ENCODE peak calls at places on chromosomes 1 and 21, in six cellular contexts. U, G, S, C, J and D are unnamed samples.
A peak's percentile ranks its signal among the peaks of the same experiment; 100 is the strongest.

GRCh38 chr21:15134711-15135110 is 69.9 kb upstream of the NRIP1 start:
- DNase-seq in G (no peak), C (no peak), U (no peak), S (no peak), J (no peak), D (no peak)

GRCh38 chr1:150061632-150062101 is 5.9 kb upstream of the VPS45 start:
- DNase-seq in G (no peak), S (no peak), U (no peak), C (no peak), J (no peak), D (no peak)

GRCh38 chr21:36965720-36966065 is 776 bp downstream of the HLCS start:
- DNase-seq in G (no peak), U (no peak), J (no peak), S (no peak), C (no peak), D (no peak)

GRCh38 chr1:85580046-85580411 is 532 bp upstream of the CCN1 start:
- DNase-seq in S (no peak), U (no peak), G (no peak), J (peak; percentile 34), C (no peak), D (no peak)

GRCh38 chr1:236480758-236481436 is 42.9 kb upstream of the LGALS8 start:
- DNase-seq in U (no peak), J (no peak), C (no peak), S (no peak), G (no peak), D (no peak)

GRCh38 chr1:225378880-225379279 is 49.0 kb downstream of the LBR start:
- DNase-seq in U (no peak), G (peak; percentile 22), J (no peak), S (no peak), C (peak; percentile 64), D (peak; percentile 95)

GRCh38 chr1:61247051-61247854 is 164.9 kb downstream of the NFIA start:
- DNase-seq in U (no peak), G (no peak), J (no peak), C (no peak), S (peak; percentile 40), D (no peak)

GRCh38 chr1:216045400-216045799 is 377.8 kb downstream of the USH2A start:
- DNase-seq in G (no peak), C (no peak), U (no peak), J (no peak), S (no peak), D (no peak)

GRCh38 chr1:246961939-246962373 is 30.2 kb upstream of the AHCTF1 start:
- DNase-seq in G (peak; percentile 34), J (no peak), S (no peak), U (peak; percentile 38), C (no peak), D (no peak)

GRCh38 chr1:7298749-7299151 is 472.3 kb upstream of the VAMP3 start:
- DNase-seq in U (peak; percentile 21), S (no peak), G (no peak), C (no peak), J (no peak), D (peak; percentile 51)

GRCh38 chr1:24289937-24290595 is 29.1 kb upstream of the GRHL3 start:
- DNase-seq in C (no peak), J (peak; percentile 51), S (peak; percentile 80), U (peak; percentile 91), G (peak; percentile 89), D (no peak)

GRCh38 chr21:42474043-42474831 is 21.8 kb downstream of the RSPH1 start:
- DNase-seq in U (peak; percentile 70), J (peak; percentile 68), C (no peak), S (peak; percentile 28), G (no peak), D (peak; percentile 89)

GRCh38 chr1:30697977-30698376 is 25.4 kb downstream of the MATN1 start:
- DNase-seq in S (peak; percentile 43), C (no peak), G (no peak), U (no peak), J (no peak), D (no peak)

GRCh38 chr1:62377043-62377562 is 57.9 kb upstream of the KANK4 start:
- DNase-seq in U (no peak), J (no peak), C (no peak), S (peak; percentile 41), G (no peak), D (no peak)

GRCh38 chr1:224802596-224802995 is 126.9 kb upstream of the DNAH14 start:
- DNase-seq in C (no peak), U (no peak), J (no peak), S (no peak), G (no peak), D (no peak)

GRCh38 chr1:39590546-39590945 is 14.0 kb upstream of the PABPC4 start:
- DNase-seq in U (no peak), S (no peak), J (no peak), G (no peak), C (no peak), D (no peak)

GRCh38 chr1:24363994-24364393 is 44.8 kb downstream of the GRHL3 start:
- DNase-seq in J (no peak), G (no peak), S (no peak), U (no peak), C (no peak), D (no peak)

GRCh38 chr1:8706995-8707396 is 110.4 kb downstream of the RERE start:
- DNase-seq in G (no peak), S (peak; percentile 63), J (no peak), U (no peak), C (peak; percentile 36), D (no peak)

DNA sequence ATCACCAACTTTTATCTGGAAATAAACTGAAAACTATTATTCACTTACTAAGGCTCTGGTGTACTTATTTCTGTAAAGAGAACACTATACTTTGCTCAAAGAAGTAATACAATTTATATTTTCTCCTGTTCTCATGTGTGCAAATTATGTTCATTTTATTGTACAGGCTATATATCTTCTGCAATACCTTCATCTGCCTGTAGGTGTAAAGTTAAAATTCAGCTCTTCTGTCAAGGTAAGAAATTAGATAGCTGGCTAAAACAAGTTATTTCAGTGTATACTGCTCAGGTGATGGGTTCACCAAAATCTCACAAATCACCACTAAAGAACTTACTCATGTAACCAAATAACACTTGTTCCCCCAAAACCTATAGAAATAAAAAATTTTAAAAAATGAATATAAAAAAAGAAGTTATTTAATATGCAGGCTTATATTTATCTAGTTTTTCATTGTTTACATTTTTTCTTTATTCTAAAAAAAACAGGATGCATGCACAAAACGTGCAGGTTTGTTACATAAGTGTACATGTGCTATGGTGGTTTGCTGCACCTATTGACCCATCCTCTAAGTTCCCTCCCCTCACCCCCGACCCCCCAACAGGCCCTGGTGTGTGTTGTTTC is 81.5 kb downstream of the PTGER3 start:
- DNase-seq in C (no peak), G (no peak), J (no peak), U (no peak), S (no peak), D (no peak)
- TF ChIP-seq CTCF in C (peak; percentile 52), G (peak; percentile 29), J (no peak), U (no peak), S (peak; percentile 10), D (peak; percentile 67)

GRCh38 chr1:109620890-109621289 is 1.3 kb downstream of the AMPD2 start:
- DNase-seq in S (peak; percentile 99), J (peak; percentile 92), U (peak; percentile 93), G (peak; percentile 93), C (peak; percentile 94), D (peak; percentile 94)

GRCh38 chr1:109619655-109620395 is at the start of gene AMPD2:
- DNase-seq in G (peak; percentile 84), U (peak; percentile 74), S (peak; percentile 84), J (peak; percentile 71), C (peak; percentile 83), D (peak; percentile 91)

GRCh38 chr1:109621402-109622101 is 1.9 kb downstream of the AMPD2 start:
- DNase-seq in U (no peak), J (no peak), G (no peak), C (no peak), S (no peak), D (peak; percentile 35)

GRCh38 chr1:109619405-109619654 is at the start of gene GNAT2:
- DNase-seq in U (no peak), J (no peak), G (no peak), S (no peak), C (no peak), D (no peak)

GRCh38 chr1:109620396-109620817 is 770 bp downstream of the AMPD2 start:
- DNase-seq in U (no peak), J (peak; percentile 69), C (peak; percentile 46), S (peak; percentile 36), G (no peak), D (peak; percentile 79)
- H3K4me1 ChIP-seq in U (no peaks in the 10 kb centered on the region), J (peaks cover 31% of the 10 kb centered on the region), C (peaks cover 22% of the 10 kb centered on the region), S (peaks cover 60% of the 10 kb centered on the region), G (peaks cover 65% of the 10 kb centered on the region), D (peaks cover 7% of the 10 kb centered on the region)

GRCh38 chr21:17451364-17451869 is 61.4 kb upstream of the CXADR start:
- DNase-seq in S (no peak), G (no peak), J (peak; percentile 16), U (no peak), C (no peak), D (no peak)

GRCh38 chr21:17458279-17458678 is 54.6 kb upstream of the CXADR start:
- DNase-seq in J (no peak), U (no peak), C (no peak), G (no peak), S (no peak), D (no peak)

GRCh38 chr21:17454315-17455027 is 58.4 kb upstream of the CXADR start:
- DNase-seq in J (peak; percentile 57), C (peak; percentile 85), G (peak; percentile 20), S (peak; percentile 87), U (no peak), D (peak; percentile 97)

GRCh38 chr21:17455028-17455353 is 57.9 kb upstream of the CXADR start:
- DNase-seq in J (no peak), C (no peak), G (no peak), U (no peak), S (no peak), D (no peak)

DNA sequence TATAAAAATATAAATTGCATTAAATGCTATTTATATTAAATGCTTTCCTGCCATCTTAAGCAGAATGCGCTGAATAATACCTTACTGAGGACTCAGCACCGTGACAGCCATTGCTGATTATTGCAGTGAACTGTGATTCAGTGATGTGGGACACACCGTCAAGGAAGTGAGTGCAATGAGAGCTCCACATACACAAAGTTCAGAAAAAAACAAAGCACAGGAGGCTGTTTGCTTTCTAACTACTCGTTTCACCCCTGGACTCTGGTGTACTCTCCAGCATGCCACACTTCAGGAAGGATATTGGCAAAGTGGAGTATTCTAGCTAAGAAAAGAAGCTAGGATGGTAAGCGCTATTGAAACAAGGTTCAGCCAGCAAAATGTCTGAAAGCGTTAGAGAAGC is 57.4 kb upstream of the CXADR start:
- DNase-seq in J (no peak), S (no peak), C (no peak), U (no peak), G (no peak), D (no peak)
- H3K4me3 ChIP-seq in J (peak overlapping the region; percentile 32), S (peak overlapping the region; percentile 61), C (peak overlapping the region; percentile 34), U (no peak overlapping the region), G (no peak overlapping the region), D (no peak overlapping the region)

GRCh38 chr1:3857791-3858129 is 484 bp downstream of the DFFB start:
- DNase-seq in U (no peak), G (no peak), S (no peak), C (no peak), J (no peak), D (no peak)

GRCh38 chr1:3852711-3853498 is 4.1 kb downstream of the CEP104 start:
- DNase-seq in C (no peak), U (no peak), G (no peak), S (no peak), J (no peak), D (no peak)

GRCh38 chr1:3852091-3852490 is 4.9 kb downstream of the CEP104 start:
- DNase-seq in J (no peak), S (no peak), C (no peak), G (no peak), U (no peak), D (no peak)

GRCh38 chr1:3858231-3858981 is 1.1 kb downstream of the DFFB start:
- DNase-seq in U (no peak), S (no peak), J (no peak), C (peak; percentile 48), G (no peak), D (peak; percentile 62)

GRCh38 chr1:3856923-3857790 is at the start of the genes CEP104 and DFFB:
- DNase-seq in G (peak; percentile 90), C (peak; percentile 97), S (peak; percentile 82), U (peak; percentile 94), J (peak; percentile 96), D (peak; percentile 99)
- TF ChIP-seq CTCF in G (no peak), C (peak; percentile 29), S (peak; percentile 6), U (no peak), J (peak; percentile 36), D (peak; percentile 58)